ENCODE peak calls at places on chromosomes 7 and 10, in six cellular contexts. W is upper lobe of left lung, S is IMR-90, I is tibial nerve, C is lower leg skin, D is uterus. L is an unnamed sample.

GRCh38 chr10:106565546-106565945 is 599.0 kb downstream of the SORCS1 start:
- DNase-seq in W (no peak), S (peak), I (no peak), C (no peak), D (no peak), L (no peak)

GRCh38 chr7:25318077-25318476 is 89.8 kb upstream of the NPVF start:
- DNase-seq in W (no peak), S (no peak), I (no peak), C (no peak), D (no peak), L (no peak)

GRCh38 chr10:13346280-13346819 is 1.7 kb downstream of the SEPHS1 start:
- DNase-seq in W (no peak), S (peak), I (peak), C (no peak), D (peak), L (no peak)

GRCh38 chr7:106563466-106564150 is 97.3 kb downstream of the CCDC71L start:
- DNase-seq in W (no peak), S (peak), I (no peak), C (no peak), D (no peak), L (no peak)

GRCh38 chr10:109892087-109892486 is 31.2 kb downstream of the XPNPEP1 start:
- DNase-seq in W (no peak), S (no peak), I (no peak), C (no peak), D (no peak), L (no peak)

GRCh38 chr10:92760609-92761008 is 70.9 kb downstream of the HHEX start:
- DNase-seq in W (no peak), S (peak), I (no peak), C (no peak), D (no peak), L (no peak)

GRCh38 chr10:43749145-43749576 is 100.5 kb upstream of the ZNF32 start:
- DNase-seq in W (no peak), S (no peak), I (no peak), C (no peak), D (no peak), L (no peak)

GRCh38 chr10:113069595-113069994 is 119.5 kb downstream of the TCF7L2 start:
- DNase-seq in W (no peak), S (peak), I (no peak), C (peak), D (no peak), L (no peak)

GRCh38 chr7:35263396-35263795 is 9.5 kb upstream of the TBX20 start:
- DNase-seq in W (no peak), S (no peak), I (no peak), C (no peak), D (no peak), L (no peak)

GRCh38 chr10:19154375-19154774 is 105.8 kb downstream of the MALRD1 start:
- DNase-seq in W (no peak), S (no peak), I (no peak), C (no peak), D (no peak), L (no peak)

GRCh38 chr10:59177862-59178235 is 1.4 kb downstream of the PHYHIPL start:
- DNase-seq in W (no peak), S (no peak), I (no peak), C (no peak), D (no peak), L (no peak)

GRCh38 chr10:124524991-124525653 is 63.5 kb downstream of the LHPP start:
- DNase-seq in W (no peak), S (no peak), I (peak), C (no peak), D (peak), L (no peak)

GRCh38 chr7:116576350-116577319 is 51.8 kb downstream of the CAV1 start:
- DNase-seq in W (no peak), S (peak), I (no peak), C (peak), D (peak), L (no peak)

GRCh38 chr7:46930336-46930735 is 651.6 kb downstream of the TNS3 start:
- DNase-seq in W (no peak), S (peak), I (peak), C (no peak), D (peak), L (no peak)

GRCh38 chr7:149625339-149625946 is 127.8 kb upstream of the ZNF746 start:
- DNase-seq in W (no peak), S (peak), I (peak), C (peak), D (peak), L (no peak)

GRCh38 chr10:132270721-132271457 is 36.9 kb downstream of the STK32C start:
- DNase-seq in W (peak), S (no peak), I (no peak), C (no peak), D (no peak), L (no peak)

GRCh38 chr10:35465601-35466140 is 129.4 kb downstream of the CCNY start:
- DNase-seq in W (no peak), S (no peak), I (no peak), C (no peak), D (no peak), L (no peak)

GRCh38 chr7:28708458-28708951 is 249.6 kb downstream of the TRIL start:
- DNase-seq in W (no peak), S (no peak), I (no peak), C (no peak), D (no peak), L (no peak)

GRCh38 chr10:18556522-18557147 is 94.8 kb downstream of the NSUN6 start:
- DNase-seq in W (no peak), S (no peak), I (no peak), C (no peak), D (no peak), L (no peak)

GRCh38 chr10:126598009-126598408 is 72.5 kb downstream of the C10orf90 start:
- DNase-seq in W (no peak), S (peak), I (no peak), C (no peak), D (no peak), L (no peak)

GRCh38 chr7:44076101-44076895 is 6.0 kb downstream of the POLM start:
- DNase-seq in W (no peak), S (no peak), I (no peak), C (no peak), D (no peak), L (no peak)

GRCh38 chr10:34719746-34720145 is 95.3 kb downstream of the PARD3 start:
- DNase-seq in W (no peak), S (no peak), I (no peak), C (no peak), D (no peak), L (no peak)

GRCh38 chr7:157538735-157539134 is 201.9 kb downstream of the DNAJB6 start:
- DNase-seq in W (no peak), S (no peak), I (no peak), C (no peak), D (no peak), L (peak)

GRCh38 chr7:46854958-46855473 is 726.9 kb downstream of the TNS3 start:
- DNase-seq in W (no peak), S (peak), I (no peak), C (no peak), D (no peak), L (no peak)

GRCh38 chr10:29630205-29631048 is 4.3 kb downstream of the SVIL start:
- DNase-seq in W (no peak), S (no peak), I (no peak), C (peak), D (no peak), L (no peak)

GRCh38 chr10:51092402-51092801 is 18.1 kb downstream of the PRKG1 start:
- DNase-seq in W (no peak), S (peak), I (peak), C (no peak), D (peak), L (no peak)

GRCh38 chr7:43568529-43568928 is 14.4 kb upstream of the STK17A start:
- DNase-seq in W (no peak), S (no peak), I (no peak), C (no peak), D (no peak), L (no peak)

GRCh38 chr7:124773938-124774337 is 8.3 kb upstream of the GPR37 start:
- DNase-seq in W (no peak), S (no peak), I (no peak), C (no peak), D (no peak), L (no peak)

GRCh38 chr7:2974093-2974819 is 69.4 kb downstream of the CARD11 start:
- DNase-seq in W (no peak), S (no peak), I (no peak), C (peak), D (no peak), L (peak)

GRCh38 chr7:80142853-80143580 is 8.4 kb downstream of the GNAI1 start:
- DNase-seq in W (no peak), S (no peak), I (no peak), C (no peak), D (no peak), L (no peak)

GRCh38 chr7:157722137-157723060 is 385.6 kb downstream of the DNAJB6 start:
- DNase-seq in W (no peak), S (no peak), I (no peak), C (no peak), D (no peak), L (peak)

GRCh38 chr10:103772096-103772845 is 83.1 kb downstream of the SH3PXD2A start:
- DNase-seq in W (peak), S (peak), I (peak), C (peak), D (peak), L (peak)
- TF ChIP-seq POLR2A in W (no peak), S (peak), I (no peak), C (no peak), D (peak), L (no peak)

DNA sequence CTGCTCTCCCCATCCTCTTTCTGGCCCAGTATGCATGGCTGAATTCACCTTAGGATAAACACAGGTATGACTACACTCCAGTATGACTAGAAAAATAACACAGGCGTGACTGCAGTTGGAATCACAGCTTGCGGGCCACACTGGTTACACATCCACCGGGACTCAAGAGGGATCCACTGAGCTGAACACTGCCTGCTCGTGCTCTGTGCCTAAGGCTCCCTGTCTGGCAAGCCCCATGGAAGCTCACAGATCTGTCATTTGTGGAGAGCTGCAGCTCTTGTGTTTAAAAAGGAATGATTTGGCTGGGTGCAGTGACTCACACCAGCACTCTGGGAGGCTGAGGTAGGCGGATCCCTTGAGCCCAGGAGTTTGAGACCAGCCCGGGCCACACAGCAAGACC is 26.8 kb downstream of the VOPP1 start:
- DNase-seq in W (no peak), S (peak), I (no peak), C (no peak), D (no peak), L (no peak)
- TF ChIP-seq CTCF in W (no peak), S (peak), I (no peak), C (no peak), D (no peak), L (no peak)

GRCh38 chr10:97498076-97498840 is at the start of gene MMS19:
- DNase-seq in W (peak), S (peak), I (peak), C (peak), D (peak), L (peak)
- TF ChIP-seq POLR2A in W (peak), S (peak), I (peak), C (no peak), D (peak), L (no peak)

GRCh38 chr7:137287651-137288258 is 55.8 kb downstream of the PTN start:
- DNase-seq in W (no peak), S (peak), I (no peak), C (no peak), D (no peak), L (no peak)
- TF ChIP-seq CTCF in W (no peak), S (peak), I (no peak), C (no peak), D (no peak), L (no peak)

GRCh38 chr10:56068473-56069263 is 292.4 kb downstream of the ZWINT start:
- DNase-seq in W (peak), S (no peak), I (no peak), C (peak), D (no peak), L (no peak)
- TF ChIP-seq POLR2A in W (no peak), S (no peak), I (no peak), C (no peak), D (no peak), L (no peak)

L was measured in suprapubic skin.